ENCODE peak calls at places on chromosomes 12 and 14, in ten cellular contexts. P is cardiac muscle cell; Q is transverse colon; D is stimulated activated CD8-positive, alpha-beta memory T cell treated with anti-CD3 and anti-CD28 coated beads, Interleukin-7, amount 100 ng/mL, for 1 hour; S is hypothalamus; W is stimulated activated CD4-positive, alpha-beta T cell treated with anti-CD3 and anti-CD28 coated beads, Interleukin-12 subunit alpha, Interleukin-12 subunit beta, amount 100 ng/mL, for 4 hours; X is uterus; R is SK-N-SH; L is choroid plexus epithelial cell; J is WERI-Rb-1. K is an unnamed sample.

GRCh38 chr12:132490481-132491348 is 764 bp downstream of the FBRSL1 start:
- DNase-seq in P (peak; percentile 40), Q (no peak), D (no peak), S (no peak), W (no peak), X (no peak), R (peak; percentile 66), L (peak; percentile 42), J (no peak), K (no peak)

GRCh38 chr12:48601013-48601756 is 31.3 kb upstream of the LALBA start:
- DNase-seq in P (peak; percentile 15), Q (no peak), D (no peak), S (no peak), W (no peak), X (no peak), R (no peak), L (peak; percentile 50), J (no peak), K (peak; percentile 24)

GRCh38 chr14:88518592-88519512 is 36.0 kb downstream of the PTPN21 start:
- DNase-seq in P (peak; percentile 40), Q (no peak), D (no peak), S (no peak), W (no peak), X (no peak), R (no peak), L (peak; percentile 75), J (no peak), K (no peak)

GRCh38 chr14:99809864-99810854 is 16.9 kb downstream of the EML1 start:
- DNase-seq in P (no peak), Q (no peak), D (no peak), S (no peak), W (no peak), X (peak; percentile 34), R (peak; percentile 64), L (no peak), J (no peak), K (no peak)

GRCh38 chr12:66438601-66439000 is 136.3 kb downstream of the HELB start:
- DNase-seq in P (peak; percentile 26), Q (no peak), D (no peak), S (no peak), W (no peak), X (no peak), R (no peak), L (peak; percentile 54), J (no peak), K (no peak)

GRCh38 chr12:107122452-107122958 is 29.2 kb upstream of the CRY1 start:
- DNase-seq in P (no peak), Q (no peak), D (no peak), S (no peak), W (no peak), X (no peak), R (no peak), L (no peak), J (peak; percentile 73), K (peak; percentile 31)

GRCh38 chr12:115267891-115268290 is 583.9 kb upstream of the TBX3 start:
- DNase-seq in P (no peak), Q (no peak), D (no peak), S (no peak), W (no peak), X (no peak), R (no peak), L (no peak), J (no peak), K (no peak)

GRCh38 chr14:65144170-65144569 is 41.9 kb upstream of the MAX start:
- DNase-seq in P (no peak), Q (no peak), D (no peak), S (no peak), W (no peak), X (no peak), R (no peak), L (no peak), J (no peak), K (no peak)

GRCh38 chr14:20469890-20470858 is 968 bp downstream of the PNP start:
- DNase-seq in P (peak; percentile 59), Q (peak; percentile 49), D (peak; percentile 17), S (peak; percentile 33), W (peak; percentile 41), X (peak; percentile 16), R (peak; percentile 24), L (no peak), J (peak; percentile 11), K (peak; percentile 73)

GRCh38 chr12:128842579-128842978 is 10.7 kb upstream of the GLT1D1 start:
- DNase-seq in P (no peak), Q (no peak), D (no peak), S (no peak), W (no peak), X (no peak), R (no peak), L (no peak), J (no peak), K (no peak)

GRCh38 chr12:114476159-114476558 is 70.2 kb upstream of the TBX5 start:
- DNase-seq in P (peak; percentile 63), Q (no peak), D (no peak), S (no peak), W (no peak), X (no peak), R (peak; percentile 44), L (peak; percentile 16), J (no peak), K (no peak)

GRCh38 chr12:10241276-10241675 is 28.6 kb downstream of the GABARAPL1 start:
- DNase-seq in P (no peak), Q (no peak), D (no peak), S (no peak), W (no peak), X (no peak), R (no peak), L (no peak), J (no peak), K (no peak)

GRCh38 chr12:82034769-82035168 is 275.6 kb upstream of the PPFIA2 start:
- DNase-seq in P (no peak), Q (no peak), D (no peak), S (no peak), W (no peak), X (no peak), R (no peak), L (no peak), J (no peak), K (no peak)

GRCh38 chr12:8905546-8905945 is 8.8 kb upstream of the PHC1 start:
- DNase-seq in P (no peak), Q (no peak), D (no peak), S (no peak), W (no peak), X (no peak), R (no peak), L (peak; percentile 10), J (no peak), K (no peak)